ENCODE peak calls at places on chromosomes 16 and 17, in four cellular contexts. D, T, U and V are unnamed samples.

GRCh38 chr17:28230011-28230410 is 89.0 kb upstream of the TMEM97 start:
- ATAC-seq in D (no peak), T (peak; percentile 56), U (no peak), V (no peak)

GRCh38 chr16:68200120-68200783 is 35.7 kb downstream of the ESRP2 start:
- ATAC-seq in D (no peak), T (no peak), U (peak; percentile 66), V (peak; percentile 61)

GRCh38 chr17:3750926-3751325 is 27.2 kb downstream of the HASPIN start:
- ATAC-seq in D (peak; percentile 74), T (peak; percentile 82), U (no peak), V (no peak)

GRCh38 chr17:68238894-68239293 is 8.9 kb upstream of the AMZ2 start:
- ATAC-seq in D (peak; percentile 34), T (peak; percentile 31), U (no peak), V (no peak)

GRCh38 chr16:66551362-66551761 is 1.0 kb upstream of the CKLF start:
- ATAC-seq in D (peak; percentile 48), T (peak; percentile 30), U (no peak), V (peak; percentile 25)

GRCh38 chr17:27572665-27573064 is 58.3 kb upstream of the LGALS9 start:
- ATAC-seq in D (no peak), T (no peak), U (no peak), V (no peak)

GRCh38 chr17:77606865-77607210 is 351.7 kb upstream of the TNRC6C start:
- ATAC-seq in D (no peak), T (no peak), U (no peak), V (no peak)

GRCh38 chr17:36900130-36900590 is 37.1 kb upstream of the LHX1 start:
- ATAC-seq in D (no peak), T (no peak), U (no peak), V (no peak)

GRCh38 chr17:57739402-57740224 is 5.5 kb downstream of the CCDC182 start:
- ATAC-seq in D (no peak), T (peak; percentile 86), U (peak; percentile 78), V (peak; percentile 60)

GRCh38 chr17:57899391-57899790 is 49.5 kb upstream of the MRPS23 start:
- ATAC-seq in D (no peak), T (no peak), U (no peak), V (peak; percentile 7)

GRCh38 chr17:47251421-47251940 is 2.1 kb upstream of the ITGB3 start:
- ATAC-seq in D (no peak), T (no peak), U (no peak), V (no peak)

GRCh38 chr16:3142327-3142726 is 7.5 kb downstream of the ZNF213 start:
- ATAC-seq in D (no peak), T (no peak), U (no peak), V (no peak)

GRCh38 chr16:66970775-66971725 is 10.0 kb downstream of the CES3 start:
- ATAC-seq in D (no peak), T (no peak), U (peak; percentile 78), V (no peak)

GRCh38 chr16:72501739-72502653 is 330.0 kb upstream of the PMFBP1 start:
- ATAC-seq in D (no peak), T (peak; percentile 66), U (peak; percentile 73), V (peak; percentile 98)

GRCh38 chr17:38320482-38320881 is 23.3 kb downstream of the GPR179 start:
- ATAC-seq in D (no peak), T (no peak), U (peak; percentile 27), V (no peak)

GRCh38 chr17:28524476-28525415 is 18.6 kb downstream of the FOXN1 start:
- ATAC-seq in D (no peak), T (no peak), U (peak; percentile 87), V (no peak)